ENCODE peak calls at places on chromosomes 16 and 17, in four cellular contexts. F is body of pancreas, I is GM12891, C is IMR-90. N is an unnamed sample.

GRCh38 chr16:58814348-58814801 is 80.3 kb upstream of the GOT2 start:
- DNase-seq in F (peak; percentile 46), I (peak; percentile 24), C (peak; percentile 30), N (peak; percentile 23)

GRCh38 chr17:51371732-51372151 is 111.4 kb downstream of the UTP18 start:
- DNase-seq in F (peak; percentile 18), I (peak; percentile 14), C (peak; percentile 50), N (no peak)

GRCh38 chr16:73887895-73888294 is 408.7 kb upstream of the PSMD7 start:
- DNase-seq in F (no peak), I (no peak), C (no peak), N (no peak)

GRCh38 chr17:57629470-57629869 is 115.6 kb downstream of the CCDC182 start:
- DNase-seq in F (no peak), I (peak; percentile 66), C (no peak), N (peak; percentile 67)

GRCh38 chr16:74083582-74083981 is 213.0 kb upstream of the PSMD7 start:
- DNase-seq in F (no peak), I (no peak), C (no peak), N (no peak)

GRCh38 chr16:89795676-89796075 is 20.8 kb downstream of the FANCA start:
- DNase-seq in F (no peak), I (no peak), C (no peak), N (no peak)

GRCh38 chr17:72984145-72984924 is 108.2 kb downstream of the SLC39A11 start:
- DNase-seq in F (no peak), I (no peak), C (peak; percentile 98), N (no peak)

GRCh38 chr17:13562271-13562800 is 39.4 kb downstream of the HS3ST3A1 start:
- DNase-seq in F (no peak), I (no peak), C (peak; percentile 97), N (no peak)

GRCh38 chr17:80104321-80104955 is 3.1 kb downstream of the GAA start:
- DNase-seq in F (peak; percentile 39), I (no peak), C (no peak), N (no peak)

GRCh38 chr16:12757546-12757945 is 46.1 kb downstream of the CPPED1 start:
- DNase-seq in F (no peak), I (no peak), C (no peak), N (no peak)

GRCh38 chr17:31320231-31320630 is 1.2 kb downstream of the EVI2A start:
- DNase-seq in F (no peak), I (no peak), C (no peak), N (no peak)

GRCh38 chr16:72532896-72533295 is 360.9 kb upstream of the PMFBP1 start:
- DNase-seq in F (no peak), I (no peak), C (no peak), N (no peak)

GRCh38 chr16:30658731-30659506 is 688 bp downstream of the FBRS start:
- DNase-seq in F (peak; percentile 78), I (peak; percentile 70), C (peak; percentile 97), N (peak; percentile 57)

GRCh38 chr16:17346774-17347569 is 123.8 kb downstream of the XYLT1 start:
- DNase-seq in F (no peak), I (no peak), C (no peak), N (peak; percentile 36)

GRCh38 chr16:55487048-55487803 is 8.2 kb downstream of the MMP2 start:
- DNase-seq in F (no peak), I (no peak), C (peak; percentile 92), N (no peak)

GRCh38 chr16:31480851-31481250 is 2.1 kb upstream of the SLC5A2 start:
- DNase-seq in F (no peak), I (no peak), C (no peak), N (no peak)

GRCh38 chr17:29158515-29159275 is 21.5 kb downstream of the MYO18A start:
- DNase-seq in F (peak; percentile 56), I (no peak), C (peak; percentile 74), N (no peak)

GRCh38 chr16:86680137-86680536 is 101.8 kb downstream of the FOXL1 start:
- DNase-seq in F (no peak), I (no peak), C (peak; percentile 85), N (no peak)

GRCh38 chr17:79777166-79777843 is 643 bp upstream of the CBX2 start:
- DNase-seq in F (peak; percentile 56), I (peak; percentile 48), C (peak; percentile 32), N (no peak)

GRCh38 chr17:65405563-65405962 is 155.9 kb downstream of the AXIN2 start:
- DNase-seq in F (no peak), I (no peak), C (no peak), N (no peak)
- TF ChIP-seq POLR2A in F (no peak), I (no peak), C (no peak), N (no peak)

GRCh38 chr17:77425791-77426641 is 285.2 kb downstream of the SEC14L1 start:
- DNase-seq in F (no peak), I (no peak), C (peak; percentile 87), N (no peak)
- TF ChIP-seq POLR2A in F (no peak), I (no peak), C (no peak), N (no peak)

DNA sequence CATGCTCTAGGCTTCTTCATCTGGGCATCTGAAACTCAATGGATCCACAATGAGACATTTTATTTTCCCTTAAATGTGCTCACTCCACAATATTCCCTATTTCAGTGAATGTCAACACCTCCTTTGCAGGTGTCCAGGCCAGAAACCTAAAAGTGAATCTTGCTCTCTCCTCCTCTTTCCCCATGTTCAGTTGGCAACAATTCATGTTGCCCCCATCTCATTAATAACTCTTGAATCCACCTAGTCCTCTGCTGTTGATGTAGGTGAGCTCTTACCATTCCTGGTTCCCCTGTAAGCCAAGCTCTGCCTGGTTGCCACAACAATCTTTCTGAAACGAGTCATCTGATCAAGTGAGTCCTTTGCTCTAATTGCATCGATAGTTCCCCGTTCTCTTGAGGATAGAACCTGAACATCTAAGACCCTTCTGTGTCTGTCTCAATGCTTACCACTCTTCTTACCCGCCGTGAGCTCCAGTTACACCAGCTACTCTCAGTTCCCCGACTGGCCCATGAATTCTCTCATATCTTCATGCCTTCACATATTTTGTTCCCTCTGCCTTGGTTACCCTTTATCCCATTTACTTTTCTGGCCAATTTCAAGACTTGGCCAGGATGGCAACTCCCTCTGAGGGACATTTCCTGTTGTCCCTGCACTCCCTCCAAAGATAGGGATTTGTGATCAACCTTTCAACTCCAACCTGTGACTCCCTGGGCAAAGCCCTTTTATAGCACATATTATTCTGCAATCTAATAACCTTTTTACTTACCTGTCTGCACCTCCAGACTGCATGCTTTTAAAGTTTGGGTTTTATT is 35.9 kb downstream of the HLF start:
- DNase-seq in F (no peak), I (no peak), C (no peak), N (no peak)
- TF ChIP-seq POLR2A in F (no peak), I (no peak), C (no peak), N (no peak)

DNA sequence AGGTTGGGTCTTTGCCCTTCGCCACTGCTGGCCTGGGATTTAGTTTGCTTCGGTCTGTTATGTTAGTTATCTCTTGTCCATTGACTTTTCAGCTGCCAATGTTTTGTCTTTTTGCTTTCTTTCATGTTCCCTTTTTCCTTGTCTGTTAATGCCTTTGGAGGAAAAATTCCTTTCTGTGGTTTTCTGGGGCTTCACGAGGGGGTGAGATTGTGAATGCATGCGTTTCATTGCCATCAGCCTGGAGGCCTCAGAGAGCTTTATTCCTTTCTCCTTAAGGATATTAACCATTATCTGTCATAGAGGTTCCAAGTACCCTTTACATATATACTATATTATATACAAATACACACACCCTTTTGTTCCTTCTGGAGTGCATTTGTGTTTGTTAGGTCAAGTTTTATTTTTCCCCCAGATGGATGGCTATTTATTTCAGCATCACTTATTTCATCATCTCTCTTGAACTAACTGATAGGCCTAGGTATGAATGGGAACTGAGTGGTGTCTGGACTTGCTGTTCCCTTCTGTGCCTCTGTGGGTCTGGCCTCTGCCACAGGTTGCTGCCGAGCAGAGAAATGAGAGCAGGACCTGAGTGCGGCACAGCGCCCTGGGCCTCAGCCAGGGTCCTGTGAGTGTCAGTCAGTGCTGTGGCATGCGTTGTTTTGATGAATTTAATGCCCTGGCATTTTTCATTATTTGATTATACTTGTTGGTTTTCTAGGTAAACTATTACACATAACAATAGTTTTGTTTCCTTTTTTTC is 193.4 kb downstream of the LGALS9B start:
- DNase-seq in F (no peak), I (no peak), C (no peak), N (no peak)
- TF ChIP-seq POLR2A in F (no peak), I (no peak), C (no peak), N (no peak)

GRCh38 chr17:39636927-39637736 is at the start of gene STARD3:
- DNase-seq in F (peak; percentile 93), I (peak; percentile 98), C (peak; percentile 82), N (peak; percentile 99)
- TF ChIP-seq POLR2A in F (peak; percentile 67), I (peak; percentile 72), C (no peak), N (peak; percentile 84)

GRCh38 chr17:48601528-48602430 is 3.0 kb downstream of the HOXB6 start:
- DNase-seq in F (no peak), I (no peak), C (no peak), N (no peak)

GRCh38 chr17:48605991-48606891 is 1.5 kb upstream of the HOXB6 start:
- DNase-seq in F (no peak), I (no peak), C (no peak), N (no peak)

GRCh38 chr17:48604770-48605329 is at the start of gene HOXB6:
- DNase-seq in F (no peak), I (no peak), C (no peak), N (no peak)

GRCh38 chr17:48605409-48605864 is 651 bp upstream of the HOXB6 start:
- DNase-seq in F (no peak), I (no peak), C (no peak), N (no peak)

GRCh38 chr17:48603959-48604769 is 622 bp downstream of the HOXB6 start:
- DNase-seq in F (no peak), I (no peak), C (no peak), N (no peak)
- TF ChIP-seq POLR2A in F (no peak), I (no peak), C (no peak), N (no peak)

GRCh38 chr17:76714336-76714735 is 3.6 kb upstream of the MXRA7 start:
- DNase-seq in F (no peak), I (no peak), C (no peak), N (no peak)

GRCh38 chr17:76715462-76715830 is 4.7 kb upstream of the MXRA7 start:
- DNase-seq in F (no peak), I (no peak), C (no peak), N (no peak)

GRCh38 chr17:76714822-76715461 is 4.2 kb upstream of the MXRA7 start:
- DNase-seq in F (peak; percentile 59), I (no peak), C (peak; percentile 59), N (no peak)

GRCh38 chr17:76716834-76717205 is 6.1 kb upstream of the MXRA7 start:
- DNase-seq in F (no peak), I (no peak), C (peak; percentile 93), N (no peak)

GRCh38 chr17:76716146-76716833 is 5.5 kb upstream of the MXRA7 start:
- DNase-seq in F (no peak), I (no peak), C (peak; percentile 99), N (no peak)
- TF ChIP-seq POLR2A in F (peak; percentile 6), I (no peak), C (peak; percentile 59), N (no peak)